ENCODE peak calls at places on chromosomes 7 and 10, in four cellular contexts. Z is ureter; H is AG08395; D is stimulated activated CD4-positive, alpha-beta T cell treated with anti-CD3 and anti-CD28 coated beads, Interleukin-4, amount 100 ng/mL, for 1 hour. C is an unnamed sample.

GRCh38 chr7:41451826-41452225 is 251.1 kb downstream of the INHBA start:
- DNase-seq in D (no peak), H (no peak), Z (no peak), C (no peak)

GRCh38 chr7:30656611-30657010 is 25.6 kb downstream of the CRHR2 start:
- DNase-seq in Z (no peak), H (no peak), D (no peak), C (no peak)

GRCh38 chr10:124717911-124718734 is 26.1 kb downstream of the FAM53B start:
- DNase-seq in H (no peak), D (peak), Z (no peak), C (peak)

GRCh38 chr10:48476279-48476982 is 128.4 kb downstream of the ARHGAP22 start:
- DNase-seq in H (no peak), D (no peak), Z (no peak), C (no peak)

GRCh38 chr7:88500146-88500545 is 193.5 kb upstream of the STEAP4 start:
- DNase-seq in D (no peak), Z (no peak), H (no peak), C (no peak)

GRCh38 chr7:130141161-130141857 is 63.9 kb downstream of the TMEM209 start:
- DNase-seq in Z (peak), D (peak), H (peak), C (peak)

GRCh38 chr10:121722665-121723064 is 124.4 kb upstream of the FGFR2 start:
- DNase-seq in H (peak), D (no peak), Z (no peak), C (no peak)

GRCh38 chr7:131878777-131879176 is 322.3 kb upstream of the PODXL start:
- DNase-seq in H (no peak), Z (no peak), D (no peak), C (no peak)

GRCh38 chr10:18665815-18666558 is 6.8 kb downstream of the ARL5B start:
- DNase-seq in H (no peak), D (no peak), Z (no peak), C (no peak)

GRCh38 chr7:40647719-40648118 is 512.9 kb downstream of the SUGCT start:
- DNase-seq in Z (no peak), H (no peak), D (no peak), C (no peak)

GRCh38 chr10:13787015-13787421 is 200.3 kb downstream of the PRPF18 start:
- DNase-seq in Z (no peak), D (peak), H (peak), C (no peak)

GRCh38 chr7:17060051-17060450 is 178.3 kb upstream of the AGR3 start:
- DNase-seq in D (no peak), H (no peak), Z (no peak), C (no peak)

GRCh38 chr10:101272229-101272868 is 43.1 kb upstream of the LBX1 start:
- DNase-seq in H (peak), D (peak), Z (peak), C (peak)

GRCh38 chr7:157976406-157976805 is 611.2 kb downstream of the PTPRN2 start:
- DNase-seq in D (no peak), Z (no peak), H (no peak), C (peak)

GRCh38 chr7:130791746-130792145 is 57.7 kb upstream of the KLF14 start:
- DNase-seq in H (no peak), D (no peak), Z (no peak), C (no peak)

GRCh38 chr10:15651175-15651574 is 68.5 kb downstream of the ITGA8 start:
- DNase-seq in H (no peak), Z (no peak), D (no peak), C (no peak)

GRCh38 chr10:19772958-19773357 is 43.3 kb upstream of the PLXDC2 start:
- DNase-seq in H (no peak), Z (no peak), D (no peak), C (no peak)

GRCh38 chr7:74012842-74013249 is 15.1 kb upstream of the ELN start:
- DNase-seq in D (no peak), Z (no peak), H (no peak), C (peak)

GRCh38 chr7:539731-540411 is 20.2 kb upstream of the PDGFA start:
- DNase-seq in H (peak), D (no peak), Z (peak), C (no peak)

GRCh38 chr10:112356686-112357085 is 17.2 kb upstream of the ACSL5 start:
- DNase-seq in H (no peak), Z (no peak), D (no peak), C (no peak)

GRCh38 chr10:71579668-71580067 is 139.9 kb downstream of the C10orf105 start:
- DNase-seq in H (no peak), Z (no peak), D (no peak), C (no peak)